ENCODE peak calls at places on chromosomes 16 and 17, in four cellular contexts. T, D, L and M are unnamed samples.

GRCh38 chr17:18248300-18248731 is 10.2 kb downstream of the FLII start:
- DNase-seq in D (no peak), T (peak), L (peak), M (peak)

GRCh38 chr17:49638818-49639217 is 39.1 kb downstream of the SPOP start:
- DNase-seq in L (no peak), D (no peak), T (no peak), M (no peak)

GRCh38 chr16:54178491-54178976 is 108.1 kb downstream of the IRX3 start:
- DNase-seq in L (no peak), T (no peak), D (no peak), M (no peak)

GRCh38 chr17:7280519-7281073 is 922 bp upstream of the SLC2A4 start:
- DNase-seq in T (peak), L (peak), D (peak), M (peak)

GRCh38 chr16:89741342-89742014 is 20.1 kb downstream of the ZNF276 start:
- DNase-seq in L (no peak), D (no peak), T (no peak), M (no peak)

GRCh38 chr17:66296289-66296725 is 6.1 kb upstream of the PRKCA start:
- DNase-seq in L (no peak), T (no peak), D (no peak), M (no peak)

GRCh38 chr17:79991924-79992656 is 43.6 kb downstream of the TBC1D16 start:
- DNase-seq in T (no peak), L (no peak), D (no peak), M (peak)

GRCh38 chr17:80960037-80960796 is 31.4 kb upstream of the CHMP6 start:
- DNase-seq in T (no peak), L (no peak), D (peak), M (no peak)

GRCh38 chr17:29962656-29963055 is 21.2 kb downstream of the EFCAB5 start:
- DNase-seq in L (no peak), T (no peak), D (no peak), M (no peak)

GRCh38 chr16:86010680-86011141 is 111.7 kb downstream of the IRF8 start:
- DNase-seq in L (no peak), D (no peak), T (no peak), M (no peak)

GRCh38 chr16:66621973-66622372 is 17.5 kb downstream of the CMTM3 start:
- DNase-seq in T (peak), D (peak), L (no peak), M (no peak)

GRCh38 chr16:26995522-26995921 is 71.2 kb upstream of the C16orf82 start:
- DNase-seq in D (no peak), T (no peak), L (no peak), M (no peak)

GRCh38 chr17:42321555-42321954 is 33.3 kb downstream of the STAT5A start:
- DNase-seq in L (no peak), D (no peak), T (no peak), M (no peak)

GRCh38 chr17:44198721-44199552 is 747 bp downstream of the ATXN7L3 start:
- DNase-seq in L (peak), D (peak), T (peak), M (peak)

GRCh38 chr17:38702900-38703741 is 2.0 kb upstream of the MLLT6 start:
- DNase-seq in D (peak), L (no peak), T (no peak), M (peak)